ENCODE peak calls at places on chromosomes 12 and 14, in seven cellular contexts. One of them, this sample, is unnamed.

GRCh38 chr12:52335598-52336262 is 14.5 kb upstream of the KRT83 start:
- DNase-seq in amniotic stem cell: no peak
- DNase-seq in SW480: no peak
- DNase-seq in psoas muscle: no peak
- DNase-seq in HT1080: no peak
- DNase-seq in tibial artery: peak; percentile 52
- DNase-seq in activated naive CD4-positive, alpha-beta T cell: no peak
- DNase-seq in this sample: no peak

GRCh38 chr14:68661226-68662225 is 131.3 kb downstream of the ZFP36L1 start:
- DNase-seq in HT1080: peak; percentile 54
- DNase-seq in SW480: peak; percentile 75
- DNase-seq in amniotic stem cell: no peak
- DNase-seq in tibial artery: peak; percentile 39
- DNase-seq in activated naive CD4-positive, alpha-beta T cell: no peak
- DNase-seq in psoas muscle: no peak
- DNase-seq in this sample: no peak

GRCh38 chr14:37195327-37195726 is 2.4 kb upstream of the MIPOL1 start:
- DNase-seq in tibial artery: no peak
- DNase-seq in psoas muscle: no peak
- DNase-seq in SW480: no peak
- DNase-seq in HT1080: peak; percentile 60
- DNase-seq in activated naive CD4-positive, alpha-beta T cell: no peak
- DNase-seq in amniotic stem cell: no peak
- DNase-seq in this sample: no peak

GRCh38 chr14:63435838-63436237 is 107.3 kb downstream of the PPP2R5E start:
- DNase-seq in HT1080: no peak
- DNase-seq in tibial artery: peak; percentile 91
- DNase-seq in psoas muscle: peak; percentile 63
- DNase-seq in SW480: no peak
- DNase-seq in activated naive CD4-positive, alpha-beta T cell: no peak
- DNase-seq in amniotic stem cell: no peak
- DNase-seq in this sample: peak; percentile 82

GRCh38 chr14:53758141-53758540 is 198.5 kb downstream of the BMP4 start:
- DNase-seq in amniotic stem cell: no peak
- DNase-seq in SW480: no peak
- DNase-seq in tibial artery: no peak
- DNase-seq in activated naive CD4-positive, alpha-beta T cell: no peak
- DNase-seq in HT1080: no peak
- DNase-seq in psoas muscle: no peak
- DNase-seq in this sample: no peak

GRCh38 chr12:123671876-123672275 is 963 bp downstream of the TCTN2 start:
- DNase-seq in tibial artery: no peak
- DNase-seq in SW480: no peak
- DNase-seq in amniotic stem cell: no peak
- DNase-seq in HT1080: no peak
- DNase-seq in psoas muscle: no peak
- DNase-seq in activated naive CD4-positive, alpha-beta T cell: no peak
- DNase-seq in this sample: no peak

GRCh38 chr12:132266802-132267201 is 62.6 kb downstream of the GALNT9 start:
- DNase-seq in tibial artery: no peak
- DNase-seq in SW480: no peak
- DNase-seq in HT1080: no peak
- DNase-seq in psoas muscle: no peak
- DNase-seq in amniotic stem cell: no peak
- DNase-seq in activated naive CD4-positive, alpha-beta T cell: no peak
- DNase-seq in this sample: no peak

GRCh38 chr14:24780278-24780677 is 146.3 kb upstream of the GZMB start:
- DNase-seq in activated naive CD4-positive, alpha-beta T cell: no peak
- DNase-seq in SW480: no peak
- DNase-seq in psoas muscle: no peak
- DNase-seq in amniotic stem cell: no peak
- DNase-seq in HT1080: no peak
- DNase-seq in tibial artery: no peak
- DNase-seq in this sample: no peak

GRCh38 chr14:38989917-38990546 is 113.0 kb downstream of the SEC23A start:
- DNase-seq in SW480: no peak
- DNase-seq in activated naive CD4-positive, alpha-beta T cell: no peak
- DNase-seq in HT1080: peak; percentile 32
- DNase-seq in amniotic stem cell: no peak
- DNase-seq in psoas muscle: no peak
- DNase-seq in tibial artery: no peak
- DNase-seq in this sample: no peak

GRCh38 chr12:71755146-71755892 is 656 bp downstream of the RAB21 start:
- DNase-seq in psoas muscle: peak; percentile 52
- DNase-seq in tibial artery: peak; percentile 72
- DNase-seq in HT1080: peak; percentile 42
- DNase-seq in amniotic stem cell: peak; percentile 19
- DNase-seq in activated naive CD4-positive, alpha-beta T cell: peak; percentile 53
- DNase-seq in SW480: peak; percentile 37
- DNase-seq in this sample: no peak

GRCh38 chr14:54567224-54567633 is 301 bp downstream of the SAMD4A start:
- DNase-seq in tibial artery: no peak
- DNase-seq in amniotic stem cell: no peak
- DNase-seq in psoas muscle: no peak
- DNase-seq in HT1080: peak; percentile 34
- DNase-seq in activated naive CD4-positive, alpha-beta T cell: no peak
- DNase-seq in SW480: no peak
- DNase-seq in this sample: peak; percentile 69

GRCh38 chr14:89284368-89285058 is 132.5 kb downstream of the FOXN3 start:
- DNase-seq in tibial artery: peak; percentile 66
- DNase-seq in psoas muscle: no peak
- DNase-seq in HT1080: peak; percentile 36
- DNase-seq in SW480: no peak
- DNase-seq in activated naive CD4-positive, alpha-beta T cell: no peak
- DNase-seq in amniotic stem cell: peak; percentile 42
- DNase-seq in this sample: peak; percentile 51